ENCODE peak calls at places on chromosomes 13 and 19, in eight cellular contexts. One of them, this sample, is unnamed.

GRCh38 chr13:46496086-46496485 is 56.9 kb upstream of the LRCH1 start:
- DNase-seq in Calu3: no peak
- DNase-seq in testis: no peak
- DNase-seq in CD4-positive, alpha-beta T cell: no peak
- DNase-seq in tibial artery: no peak
- DNase-seq in dorsolateral prefrontal cortex: no peak
- DNase-seq in AG04450: no peak
- DNase-seq in activated B cell treated with CpG ODN at 0.5 μM for 24 hours: no peak
- DNase-seq in this sample: no peak

GRCh38 chr19:31330761-31331160 is 18.5 kb downstream of the TSHZ3 start:
- DNase-seq in Calu3: no peak
- DNase-seq in testis: no peak
- DNase-seq in CD4-positive, alpha-beta T cell: no peak
- DNase-seq in tibial artery: no peak
- DNase-seq in dorsolateral prefrontal cortex: no peak
- DNase-seq in AG04450: no peak
- DNase-seq in activated B cell treated with CpG ODN at 0.5 μM for 24 hours: no peak
- DNase-seq in this sample: no peak

GRCh38 chr13:81639984-81640582 is 1299.2 kb upstream of the SPRY2 start:
- DNase-seq in Calu3: peak; percentile 8
- DNase-seq in testis: peak; percentile 65
- DNase-seq in CD4-positive, alpha-beta T cell: no peak
- DNase-seq in tibial artery: no peak
- DNase-seq in dorsolateral prefrontal cortex: no peak
- DNase-seq in AG04450: no peak
- DNase-seq in activated B cell treated with CpG ODN at 0.5 μM for 24 hours: no peak
- DNase-seq in this sample: no peak

GRCh38 chr19:17680235-17680722 is 7.9 kb downstream of the UNC13A start:
- DNase-seq in Calu3: peak; percentile 60
- DNase-seq in testis: peak; percentile 84
- DNase-seq in CD4-positive, alpha-beta T cell: no peak
- DNase-seq in tibial artery: peak; percentile 82
- DNase-seq in dorsolateral prefrontal cortex: no peak
- DNase-seq in AG04450: no peak
- DNase-seq in activated B cell treated with CpG ODN at 0.5 μM for 24 hours: peak; percentile 61
- DNase-seq in this sample: peak; percentile 28

GRCh38 chr13:44364601-44365000 is 9.0 kb upstream of the SERP2 start:
- DNase-seq in Calu3: peak; percentile 21
- DNase-seq in testis: no peak
- DNase-seq in CD4-positive, alpha-beta T cell: no peak
- DNase-seq in tibial artery: no peak
- DNase-seq in dorsolateral prefrontal cortex: no peak
- DNase-seq in AG04450: no peak
- DNase-seq in activated B cell treated with CpG ODN at 0.5 μM for 24 hours: no peak
- DNase-seq in this sample: no peak

GRCh38 chr13:86840250-86841191 is 830.6 kb upstream of the SLITRK5 start:
- DNase-seq in Calu3: no peak
- DNase-seq in testis: no peak
- DNase-seq in CD4-positive, alpha-beta T cell: no peak
- DNase-seq in tibial artery: no peak
- DNase-seq in dorsolateral prefrontal cortex: no peak
- DNase-seq in AG04450: no peak
- DNase-seq in activated B cell treated with CpG ODN at 0.5 μM for 24 hours: no peak
- DNase-seq in this sample: no peak

GRCh38 chr19:55958356-55958755 is 10.7 kb downstream of the NLRP8 start:
- DNase-seq in Calu3: no peak
- DNase-seq in testis: no peak
- DNase-seq in CD4-positive, alpha-beta T cell: no peak
- DNase-seq in tibial artery: no peak
- DNase-seq in dorsolateral prefrontal cortex: no peak
- DNase-seq in AG04450: no peak
- DNase-seq in activated B cell treated with CpG ODN at 0.5 μM for 24 hours: no peak
- DNase-seq in this sample: no peak

GRCh38 chr19:45492627-45493470 is 4.0 kb downstream of the RTN2 start:
- DNase-seq in Calu3: no peak
- DNase-seq in testis: no peak
- DNase-seq in CD4-positive, alpha-beta T cell: no peak
- DNase-seq in tibial artery: peak; percentile 59
- DNase-seq in dorsolateral prefrontal cortex: no peak
- DNase-seq in AG04450: no peak
- DNase-seq in activated B cell treated with CpG ODN at 0.5 μM for 24 hours: no peak
- DNase-seq in this sample: no peak

GRCh38 chr13:93505104-93505952 is 278.7 kb downstream of the GPC6 start:
- DNase-seq in Calu3: no peak
- DNase-seq in testis: no peak
- DNase-seq in CD4-positive, alpha-beta T cell: no peak
- DNase-seq in tibial artery: no peak
- DNase-seq in dorsolateral prefrontal cortex: no peak
- DNase-seq in AG04450: no peak
- DNase-seq in activated B cell treated with CpG ODN at 0.5 μM for 24 hours: no peak
- DNase-seq in this sample: no peak

GRCh38 chr19:46990998-46991676 is 28.5 kb upstream of the NPAS1 start:
- DNase-seq in Calu3: peak; percentile 85
- DNase-seq in testis: peak; percentile 91
- DNase-seq in CD4-positive, alpha-beta T cell: peak; percentile 48
- DNase-seq in tibial artery: peak; percentile 83
- DNase-seq in dorsolateral prefrontal cortex: peak; percentile 71
- DNase-seq in AG04450: peak; percentile 74
- DNase-seq in activated B cell treated with CpG ODN at 0.5 μM for 24 hours: no peak
- DNase-seq in this sample: peak; percentile 62

GRCh38 chr13:41568143-41568989 is 111.0 kb downstream of the RGCC start:
- DNase-seq in Calu3: no peak
- DNase-seq in testis: no peak
- DNase-seq in CD4-positive, alpha-beta T cell: no peak
- DNase-seq in tibial artery: no peak
- DNase-seq in dorsolateral prefrontal cortex: no peak
- DNase-seq in AG04450: no peak
- DNase-seq in activated B cell treated with CpG ODN at 0.5 μM for 24 hours: no peak
- DNase-seq in this sample: no peak

GRCh38 chr13:41563501-41564001 is 106.2 kb downstream of the RGCC start:
- DNase-seq in Calu3: no peak
- DNase-seq in testis: no peak
- DNase-seq in CD4-positive, alpha-beta T cell: no peak
- DNase-seq in tibial artery: no peak
- DNase-seq in dorsolateral prefrontal cortex: no peak
- DNase-seq in AG04450: no peak
- DNase-seq in activated B cell treated with CpG ODN at 0.5 μM for 24 hours: no peak
- DNase-seq in this sample: peak; percentile 17

GRCh38 chr13:41564046-41564445 is 106.7 kb downstream of the RGCC start:
- DNase-seq in Calu3: no peak
- DNase-seq in testis: no peak
- DNase-seq in CD4-positive, alpha-beta T cell: no peak
- DNase-seq in tibial artery: no peak
- DNase-seq in dorsolateral prefrontal cortex: no peak
- DNase-seq in AG04450: no peak
- DNase-seq in activated B cell treated with CpG ODN at 0.5 μM for 24 hours: no peak
- DNase-seq in this sample: no peak

GRCh38 chr13:41565221-41565620 is 107.9 kb downstream of the RGCC start:
- DNase-seq in Calu3: no peak
- DNase-seq in testis: no peak
- DNase-seq in CD4-positive, alpha-beta T cell: no peak
- DNase-seq in tibial artery: no peak
- DNase-seq in dorsolateral prefrontal cortex: no peak
- DNase-seq in AG04450: peak; percentile 79
- DNase-seq in activated B cell treated with CpG ODN at 0.5 μM for 24 hours: no peak
- DNase-seq in this sample: peak; percentile 27

GRCh38 chr13:41568990-41569387 is 111.6 kb downstream of the RGCC start:
- DNase-seq in Calu3: no peak
- DNase-seq in testis: no peak
- DNase-seq in CD4-positive, alpha-beta T cell: no peak
- DNase-seq in tibial artery: no peak
- DNase-seq in dorsolateral prefrontal cortex: no peak
- DNase-seq in AG04450: no peak
- DNase-seq in activated B cell treated with CpG ODN at 0.5 μM for 24 hours: no peak
- DNase-seq in this sample: peak; percentile 33
- TF ChIP-seq CTCF in Calu3: no peak
- TF ChIP-seq CTCF in testis: no peak
- TF ChIP-seq CTCF in CD4-positive, alpha-beta T cell: no peak
- TF ChIP-seq CTCF in tibial artery: peak; percentile 36
- TF ChIP-seq CTCF in dorsolateral prefrontal cortex: no peak
- TF ChIP-seq CTCF in AG04450: peak; percentile 30
- TF ChIP-seq CTCF in activated B cell treated with CpG ODN at 0.5 μM for 24 hours: no peak
- TF ChIP-seq CTCF in this sample: no peak

GRCh38 chr13:73697166-73697565 is 437.0 kb downstream of the KLF12 start:
- DNase-seq in Calu3: no peak
- DNase-seq in testis: no peak
- DNase-seq in CD4-positive, alpha-beta T cell: no peak
- DNase-seq in tibial artery: no peak
- DNase-seq in dorsolateral prefrontal cortex: no peak
- DNase-seq in AG04450: no peak
- DNase-seq in activated B cell treated with CpG ODN at 0.5 μM for 24 hours: no peak
- DNase-seq in this sample: no peak
- TF ChIP-seq CTCF in Calu3: no peak
- TF ChIP-seq CTCF in testis: no peak
- TF ChIP-seq CTCF in CD4-positive, alpha-beta T cell: no peak
- TF ChIP-seq CTCF in tibial artery: no peak
- TF ChIP-seq CTCF in dorsolateral prefrontal cortex: no peak
- TF ChIP-seq CTCF in AG04450: no peak
- TF ChIP-seq CTCF in activated B cell treated with CpG ODN at 0.5 μM for 24 hours: no peak
- TF ChIP-seq CTCF in this sample: no peak

DNA sequence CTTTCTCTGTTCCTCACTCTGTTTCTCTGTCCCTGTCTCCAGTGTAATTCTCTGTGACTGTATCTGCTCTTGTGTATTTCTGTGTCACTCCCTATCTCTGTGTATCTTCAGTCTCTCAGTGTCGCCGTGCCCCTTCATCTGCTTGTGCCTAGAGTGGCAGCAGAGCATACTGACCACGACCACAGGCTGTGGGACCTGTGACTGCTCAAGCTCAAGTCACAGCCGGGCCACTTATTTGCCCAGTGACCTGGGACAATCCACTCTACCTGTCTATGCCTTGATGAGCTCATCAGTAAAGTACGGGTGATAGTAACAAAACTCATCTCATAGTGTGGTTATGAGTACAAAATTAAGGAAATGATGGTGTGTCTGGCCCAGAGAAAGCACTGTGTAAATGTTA is 8.7 kb downstream of the TMEM147 start:
- DNase-seq in Calu3: no peak
- DNase-seq in testis: no peak
- DNase-seq in CD4-positive, alpha-beta T cell: no peak
- DNase-seq in tibial artery: no peak
- DNase-seq in dorsolateral prefrontal cortex: no peak
- DNase-seq in AG04450: no peak
- DNase-seq in activated B cell treated with CpG ODN at 0.5 μM for 24 hours: no peak
- DNase-seq in this sample: no peak
- TF ChIP-seq CTCF in Calu3: no peak
- TF ChIP-seq CTCF in testis: no peak
- TF ChIP-seq CTCF in CD4-positive, alpha-beta T cell: no peak
- TF ChIP-seq CTCF in tibial artery: no peak
- TF ChIP-seq CTCF in dorsolateral prefrontal cortex: no peak
- TF ChIP-seq CTCF in AG04450: no peak
- TF ChIP-seq CTCF in activated B cell treated with CpG ODN at 0.5 μM for 24 hours: no peak
- TF ChIP-seq CTCF in this sample: no peak

DNA sequence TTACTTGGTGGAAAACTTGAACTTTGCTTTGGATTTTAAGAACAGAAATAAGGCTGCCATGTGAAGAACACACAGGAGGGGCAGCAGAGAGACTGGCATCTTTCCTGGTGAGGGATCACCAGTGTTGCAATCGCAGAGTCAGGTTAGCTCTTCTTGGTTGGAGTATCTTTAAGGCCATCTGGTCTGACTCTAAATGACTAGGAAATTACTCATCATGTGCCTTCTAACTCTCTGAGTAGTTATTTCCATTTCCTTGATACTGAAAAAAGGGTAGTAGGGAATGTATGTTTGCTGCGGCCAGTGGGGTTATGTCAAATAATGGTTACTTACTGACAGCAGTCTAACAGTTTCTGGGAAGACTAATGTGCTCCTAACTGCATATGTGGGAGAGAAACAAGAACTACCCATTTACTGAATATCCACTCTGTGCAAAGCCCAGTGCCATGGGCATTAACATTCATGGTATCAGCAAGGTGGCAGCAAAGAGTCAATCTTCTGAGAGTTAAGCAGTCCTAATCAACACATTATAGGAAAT is 122.1 kb downstream of the COG6 start:
- DNase-seq in Calu3: peak; percentile 24
- DNase-seq in testis: no peak
- DNase-seq in CD4-positive, alpha-beta T cell: no peak
- DNase-seq in tibial artery: no peak
- DNase-seq in dorsolateral prefrontal cortex: no peak
- DNase-seq in AG04450: peak; percentile 55
- DNase-seq in activated B cell treated with CpG ODN at 0.5 μM for 24 hours: no peak
- DNase-seq in this sample: peak; percentile 87
- TF ChIP-seq CTCF in Calu3: no peak
- TF ChIP-seq CTCF in testis: no peak
- TF ChIP-seq CTCF in CD4-positive, alpha-beta T cell: peak; percentile 63
- TF ChIP-seq CTCF in tibial artery: no peak
- TF ChIP-seq CTCF in dorsolateral prefrontal cortex: no peak
- TF ChIP-seq CTCF in AG04450: peak; percentile 58
- TF ChIP-seq CTCF in activated B cell treated with CpG ODN at 0.5 μM for 24 hours: no peak
- TF ChIP-seq CTCF in this sample: peak; percentile 59

GRCh38 chr19:38932425-38933179 is 1.9 kb downstream of the MRPS12 start:
- DNase-seq in Calu3: peak; percentile 46
- DNase-seq in testis: peak; percentile 45
- DNase-seq in CD4-positive, alpha-beta T cell: no peak
- DNase-seq in tibial artery: no peak
- DNase-seq in dorsolateral prefrontal cortex: no peak
- DNase-seq in AG04450: no peak
- DNase-seq in activated B cell treated with CpG ODN at 0.5 μM for 24 hours: no peak
- DNase-seq in this sample: no peak
- TF ChIP-seq CTCF in Calu3: no peak
- TF ChIP-seq CTCF in testis: no peak
- TF ChIP-seq CTCF in CD4-positive, alpha-beta T cell: peak; percentile 41
- TF ChIP-seq CTCF in tibial artery: no peak
- TF ChIP-seq CTCF in dorsolateral prefrontal cortex: peak; percentile 10
- TF ChIP-seq CTCF in AG04450: peak; percentile 38
- TF ChIP-seq CTCF in activated B cell treated with CpG ODN at 0.5 μM for 24 hours: no peak
- TF ChIP-seq CTCF in this sample: peak; percentile 22